ENCODE peak calls at places on chromosome 2, in five cellular contexts. W is thoracic aorta; H is transverse colon; E is heart right ventricle; Z is CD4-positive, alpha-beta T cell. F is an unnamed sample. For H3K9me3, the result is how much of the 10 kb centered on the place peaks cover.

GRCh38 chr2:174784316-174784715 is 20.0 kb upstream of the CHRNA1 start:
- DNase-seq in W (no peak), H (no peak), E (no peak), Z (no peak), F (no peak)

GRCh38 chr2:207848545-207848928 is 78.8 kb upstream of the FZD5 start:
- DNase-seq in W (no peak), H (no peak), E (no peak), Z (no peak), F (no peak)

GRCh38 chr2:86298411-86299390 is 38.7 kb downstream of the REEP1 start:
- DNase-seq in W (no peak), H (no peak), E (no peak), Z (no peak), F (no peak)

GRCh38 chr2:113407446-113408099 is 29.9 kb upstream of the ZNG1B start:
- DNase-seq in W (no peak), H (no peak), E (no peak), Z (no peak), F (no peak)

GRCh38 chr2:172253190-172254052 is 150.7 kb upstream of the DLX2 start:
- DNase-seq in W (peak), H (peak), E (no peak), Z (no peak), F (no peak)

GRCh38 chr2:113155331-113155730 is 18.4 kb upstream of the PSD4 start:
- DNase-seq in W (no peak), H (no peak), E (no peak), Z (no peak), F (no peak)

GRCh38 chr2:190486037-190486623 is 48.4 kb downstream of the NEMP2 start:
- DNase-seq in W (no peak), H (no peak), E (no peak), Z (no peak), F (no peak)

GRCh38 chr2:6845312-6845711 is 20.4 kb downstream of the CMPK2 start:
- DNase-seq in W (no peak), H (no peak), E (no peak), Z (no peak), F (no peak)

GRCh38 chr2:217934321-217935131 is 68.3 kb downstream of the TNS1 start:
- DNase-seq in W (no peak), H (peak), E (no peak), Z (no peak), F (no peak)

GRCh38 chr2:6674381-6674780 is 191.3 kb downstream of the CMPK2 start:
- DNase-seq in W (no peak), H (no peak), E (no peak), Z (no peak), F (no peak)

GRCh38 chr2:196750291-196750923 is 49.1 kb downstream of the GTF3C3 start:
- DNase-seq in W (no peak), H (no peak), E (no peak), Z (no peak), F (no peak)

GRCh38 chr2:42098571-42099430 is 51.0 kb downstream of the PKDCC start:
- DNase-seq in W (no peak), H (no peak), E (no peak), Z (no peak), F (no peak)

GRCh38 chr2:231411871-231412615 is 16.5 kb downstream of the B3GNT7 start:
- DNase-seq in W (peak), H (peak), E (peak), Z (peak), F (peak)

GRCh38 chr2:158667567-158667966 is 127.5 kb upstream of the DAPL1 start:
- DNase-seq in W (no peak), H (no peak), E (no peak), Z (no peak), F (no peak)

GRCh38 chr2:226701052-226701451 is 98.6 kb downstream of the IRS1 start:
- DNase-seq in W (no peak), H (no peak), E (no peak), Z (no peak), F (no peak)

GRCh38 chr2:239298126-239298804 is 102.6 kb downstream of the HDAC4 start:
- DNase-seq in W (no peak), H (peak), E (no peak), Z (peak), F (peak)

GRCh38 chr2:100767810-100768806 is 51.8 kb upstream of the NPAS2 start:
- DNase-seq in W (no peak), H (no peak), E (no peak), Z (no peak), F (no peak)

GRCh38 chr2:46879511-46879910 is 36.1 kb downstream of the MCFD2 start:
- DNase-seq in W (no peak), H (no peak), E (no peak), Z (no peak), F (no peak)

GRCh38 chr2:224472137-224472536 is 70.2 kb upstream of the FAM124B start:
- DNase-seq in W (no peak), H (no peak), E (no peak), Z (no peak), F (no peak)

GRCh38 chr2:64295326-64296149 is 151.3 kb upstream of the PELI1 start:
- DNase-seq in W (no peak), H (no peak), E (no peak), Z (no peak), F (no peak)

GRCh38 chr2:19839438-19839837 is 62.3 kb downstream of the TTC32 start:
- DNase-seq in W (no peak), H (no peak), E (no peak), Z (no peak), F (no peak)

GRCh38 chr2:200054681-200055468 is 99.5 kb downstream of the MAIP1 start:
- DNase-seq in W (no peak), H (no peak), E (no peak), Z (no peak), F (no peak)

GRCh38 chr2:215431290-215431689 is 4.6 kb downstream of the FN1 start:
- DNase-seq in W (no peak), H (no peak), E (no peak), Z (no peak), F (no peak)

GRCh38 chr2:168633200-168633599 is 169.2 kb upstream of the NOSTRIN start:
- DNase-seq in W (no peak), H (no peak), E (no peak), Z (no peak), F (no peak)

GRCh38 chr2:43169091-43169936 is 57.1 kb downstream of the ZFP36L2 start:
- DNase-seq in W (no peak), H (peak), E (peak), Z (peak), F (no peak)

GRCh38 chr2:72793798-72794447 is 31.9 kb downstream of the EXOC6B start:
- DNase-seq in W (no peak), H (no peak), E (no peak), Z (no peak), F (no peak)

GRCh38 chr2:150735894-150736498 is 248.5 kb upstream of the RND3 start:
- DNase-seq in W (no peak), H (no peak), E (no peak), Z (no peak), F (no peak)

GRCh38 chr2:69104281-69104680 is 91.3 kb downstream of the ANTXR1 start:
- DNase-seq in W (no peak), H (no peak), E (no peak), Z (no peak), F (no peak)

GRCh38 chr2:44789446-44789845 is 152.1 kb upstream of the SIX3 start:
- DNase-seq in W (no peak), H (no peak), E (no peak), Z (no peak), F (no peak)

GRCh38 chr2:38751847-38752410 is 768 bp upstream of the SRSF7 start:
- DNase-seq in W (no peak), H (no peak), E (no peak), Z (no peak), F (no peak)

GRCh38 chr2:42195559-42195958 is 26.4 kb downstream of the EML4 start:
- DNase-seq in W (no peak), H (no peak), E (no peak), Z (no peak), F (no peak)

GRCh38 chr2:55948176-55948921 is 24.8 kb upstream of the EFEMP1 start:
- DNase-seq in W (no peak), H (no peak), E (no peak), Z (no peak), F (no peak)

GRCh38 chr2:132466428-132467028 is 49.9 kb downstream of the GPR39 start:
- DNase-seq in W (no peak), H (no peak), E (no peak), Z (no peak), F (no peak)

GRCh38 chr2:132463719-132464118 is 47.1 kb downstream of the GPR39 start:
- DNase-seq in W (no peak), H (no peak), E (no peak), Z (no peak), F (no peak)

GRCh38 chr2:132460781-132461180 is 44.2 kb downstream of the GPR39 start:
- DNase-seq in W (no peak), H (no peak), E (no peak), Z (no peak), F (no peak)

GRCh38 chr2:132465917-132466316 is 49.3 kb downstream of the GPR39 start:
- DNase-seq in W (no peak), H (no peak), E (no peak), Z (no peak), F (no peak)

DNA sequence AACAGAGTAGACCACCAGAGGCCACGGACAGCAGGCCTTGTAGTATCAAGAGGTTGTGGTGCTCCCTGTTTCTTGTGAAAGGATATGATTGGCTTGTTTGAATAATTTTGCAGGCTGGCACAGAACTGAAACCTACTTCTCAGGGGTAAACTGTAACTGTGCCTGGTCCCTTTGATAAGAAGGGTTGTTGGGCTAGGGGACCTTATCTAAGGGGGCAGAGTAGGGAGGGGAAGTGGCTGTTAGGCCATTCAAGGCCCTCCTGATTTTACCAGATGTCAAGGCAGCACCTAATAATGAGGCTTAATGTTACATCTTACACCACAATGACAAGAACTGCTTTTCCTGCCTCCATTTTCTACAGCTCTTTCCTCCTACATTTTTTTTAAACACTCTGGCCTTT is 45.6 kb downstream of the GPR39 start:
- DNase-seq in W (no peak), H (no peak), E (no peak), Z (no peak), F (no peak)
- H3K9me3 ChIP-seq in W (under half), H (under half), E (under half), Z (under half), F (under half)

GRCh38 chr2:176102309-176102866 is 2.8 kb downstream of the HOXD12 start:
- DNase-seq in W (no peak), H (no peak), E (no peak), Z (no peak), F (no peak)
- H3K9me3 ChIP-seq in W (under half), H (under half), E (under half), Z (under half), F (under half)

GRCh38 chr2:80459028-80459427 is 154.5 kb upstream of the LRRTM1 start:
- DNase-seq in W (no peak), H (no peak), E (no peak), Z (no peak), F (no peak)

GRCh38 chr2:80454628-80455027 is 150.1 kb upstream of the LRRTM1 start:
- DNase-seq in W (no peak), H (no peak), E (peak), Z (no peak), F (no peak)
- H3K9me3 ChIP-seq in W (under half), H (under half), E (under half), Z (under half), F (under half)

DNA sequence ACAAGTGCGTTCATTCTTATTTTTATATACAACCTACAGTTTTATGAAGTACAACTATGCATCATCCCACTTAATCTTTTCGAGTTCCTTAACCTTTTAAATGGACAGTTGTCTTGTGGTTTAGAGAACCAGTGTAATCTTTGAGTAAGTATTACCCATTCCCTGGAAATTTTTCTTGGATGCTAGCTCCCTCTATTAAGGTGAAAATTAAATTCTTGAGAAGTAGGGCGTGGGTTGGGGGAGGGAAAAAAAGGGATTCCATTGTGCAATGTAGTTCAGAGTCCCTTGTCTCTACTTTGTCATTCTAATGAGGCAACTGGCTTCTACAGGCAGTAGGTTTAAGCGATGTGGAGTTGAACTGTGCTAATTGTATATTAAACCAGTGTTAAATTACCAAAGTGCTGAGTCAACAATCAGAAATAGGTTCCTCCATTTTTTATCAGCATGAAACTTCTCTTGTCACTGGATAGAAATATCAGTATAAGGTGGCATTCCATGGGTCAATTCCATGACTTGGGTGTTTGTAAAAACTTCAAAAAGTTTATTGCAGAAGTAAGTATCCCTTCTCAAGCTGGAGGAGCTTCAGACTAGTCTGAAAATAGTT is 143.8 kb upstream of the EPHA4 start:
- DNase-seq in W (no peak), H (no peak), E (no peak), Z (no peak), F (no peak)
- H3K9me3 ChIP-seq in W (under half), H (under half), E (under half), Z (under half), F (under half)

GRCh38 chr2:126100956-126101355 is 555.0 kb upstream of the GYPC start:
- DNase-seq in W (no peak), H (no peak), E (no peak), Z (no peak), F (no peak)
- H3K9me3 ChIP-seq in W (under half), H (under half), E (under half), Z (under half), F (under half)

GRCh38 chr2:2762898-2763287 is 431.8 kb upstream of the MYT1L start:
- DNase-seq in W (no peak), H (no peak), E (no peak), Z (no peak), F (no peak)
- H3K9me3 ChIP-seq in W (under half), H (under half), E (under half), Z (under half), F (under half)

GRCh38 chr2:95149397-95149984 is 10.2 kb downstream of the ZNF514 start:
- DNase-seq in W (no peak), H (no peak), E (no peak), Z (no peak), F (no peak)

GRCh38 chr2:95138702-95139101 is 17.1 kb upstream of the MRPS5 start:
- DNase-seq in W (no peak), H (no peak), E (no peak), Z (no peak), F (no peak)

DNA sequence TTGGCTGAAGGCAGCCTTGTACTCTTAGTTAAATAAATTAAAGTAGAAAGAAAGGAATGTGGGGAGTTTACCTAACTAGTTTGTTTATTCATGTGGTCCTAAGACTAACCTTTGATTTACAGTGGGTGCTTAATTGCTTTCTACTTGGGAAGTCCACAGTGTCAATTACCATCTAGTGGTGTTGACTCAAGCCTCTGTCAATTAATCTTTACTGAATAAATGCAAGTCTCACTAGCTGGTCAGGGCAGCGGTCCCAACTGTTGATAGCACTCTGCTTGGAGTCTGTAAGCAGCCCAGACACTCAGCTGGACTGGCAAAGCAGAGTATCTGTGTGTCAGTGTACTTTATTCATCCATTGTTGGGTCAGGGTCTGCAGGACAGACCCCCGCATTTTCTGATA is 15.8 kb downstream of the ZNF514 start:
- DNase-seq in W (no peak), H (no peak), E (no peak), Z (no peak), F (no peak)
- H3K9me3 ChIP-seq in W (half or more), H (under half), E (half or more), Z (half or more), F (under half)

DNA sequence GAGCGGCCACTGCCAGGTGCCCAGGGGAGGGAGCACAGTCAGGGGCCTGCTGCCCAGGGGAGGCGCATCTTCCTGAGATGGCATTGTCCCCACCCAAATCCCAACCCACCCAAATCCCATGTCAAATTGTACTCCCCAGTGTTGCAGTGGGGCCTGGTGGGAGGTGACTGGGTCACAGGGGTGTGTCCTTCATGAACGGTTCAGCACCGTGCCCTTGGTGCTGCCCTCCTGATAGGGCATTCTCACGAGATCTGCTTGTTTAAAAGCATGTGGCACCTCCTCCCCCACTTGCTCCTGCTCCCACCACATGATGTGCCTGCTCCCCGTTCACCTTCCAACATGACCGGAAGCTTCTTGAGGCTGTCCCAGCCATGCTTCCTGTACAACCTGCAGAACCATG is 27.6 kb downstream of the ANKMY1 start:
- DNase-seq in W (no peak), H (no peak), E (no peak), Z (no peak), F (no peak)
- H3K9me3 ChIP-seq in W (under half), H (under half), E (under half), Z (under half), F (under half)

GRCh38 chr2:204763974-204764703 is 218.9 kb downstream of the PARD3B start:
- DNase-seq in W (no peak), H (no peak), E (no peak), Z (no peak), F (no peak)
- H3K9me3 ChIP-seq in W (under half), H (under half), E (under half), Z (under half), F (under half)

GRCh38 chr2:240421396-240421795 is 14.1 kb upstream of the GPC1 start:
- DNase-seq in W (no peak), H (no peak), E (no peak), Z (no peak), F (no peak)
- H3K9me3 ChIP-seq in W (under half), H (under half), E (under half), Z (under half), F (under half)